ENCODE peak calls at places on chromosomes 6 and 20, in four cellular contexts. D, G, Q and T are unnamed samples.

GRCh38 chr6:119037941-119038623 is 40.4 kb downstream of the FAM184A start:
- DNase-seq in D (no peak), G (no peak), Q (no peak), T (no peak)

GRCh38 chr6:109055771-109056235 is 38.8 kb downstream of the SESN1 start:
- DNase-seq in D (no peak), G (no peak), Q (peak; percentile 38), T (no peak)

GRCh38 chr20:19498756-19499155 is 259.3 kb upstream of the RIN2 start:
- DNase-seq in D (peak; percentile 35), G (no peak), Q (no peak), T (no peak)

GRCh38 chr6:33630014-33630413 is 8.9 kb downstream of the ITPR3 start:
- DNase-seq in D (no peak), G (no peak), Q (no peak), T (no peak)

GRCh38 chr20:33239418-33239817 is 3.6 kb downstream of the BPIFA1 start:
- DNase-seq in D (no peak), G (no peak), Q (no peak), T (no peak)

GRCh38 chr20:10792291-10792690 is 118.5 kb upstream of the JAG1 start:
- DNase-seq in D (no peak), G (no peak), Q (no peak), T (no peak)

GRCh38 chr6:20747996-20748395 is 213.7 kb downstream of the CDKAL1 start:
- DNase-seq in D (no peak), G (no peak), Q (no peak), T (no peak)

GRCh38 chr6:1870902-1871301 is 261.2 kb downstream of the FOXC1 start:
- DNase-seq in D (no peak), G (no peak), Q (no peak), T (no peak)

GRCh38 chr6:105748737-105749161 is 337.4 kb upstream of the PRDM1 start:
- DNase-seq in D (no peak), G (no peak), Q (peak; percentile 57), T (no peak)

GRCh38 chr6:91705646-91706045 is 1118.8 kb upstream of the MAP3K7 start:
- DNase-seq in D (no peak), G (no peak), Q (no peak), T (no peak)

GRCh38 chr6:27772261-27773001 is 139.8 kb downstream of the OR2B2 start:
- DNase-seq in D (peak; percentile 85), G (peak; percentile 85), Q (peak; percentile 90), T (peak; percentile 89)

GRCh38 chr6:6901945-6902344 is 205.8 kb upstream of the RREB1 start:
- DNase-seq in D (no peak), G (no peak), Q (no peak), T (no peak)

GRCh38 chr20:62405108-62405980 is 1.7 kb downstream of the CABLES2 start:
- DNase-seq in D (peak; percentile 56), G (peak; percentile 59), Q (peak; percentile 24), T (no peak)

GRCh38 chr20:4885877-4886276 is 115.4 kb downstream of the SLC23A2 start:
- DNase-seq in D (no peak), G (no peak), Q (no peak), T (no peak)

GRCh38 chr6:53916804-53917463 is 122.1 kb downstream of the LRRC1 start:
- DNase-seq in D (no peak), G (no peak), Q (no peak), T (no peak)

GRCh38 chr6:144585217-144585814 is 300.2 kb downstream of the UTRN start:
- DNase-seq in D (no peak), G (no peak), Q (peak; percentile 25), T (no peak)

GRCh38 chr20:18377896-18378481 is 88.8 kb downstream of the DZANK1 start:
- DNase-seq in D (no peak), G (no peak), Q (no peak), T (no peak)

GRCh38 chr20:60172306-60172984 is 214.2 kb downstream of the CDH26 start:
- DNase-seq in D (no peak), G (no peak), Q (no peak), T (no peak)

GRCh38 chr6:69827491-69827890 is 30.7 kb upstream of the LMBRD1 start:
- DNase-seq in D (no peak), G (no peak), Q (peak; percentile 3), T (peak; percentile 12)

GRCh38 chr6:40436685-40437604 is 150.2 kb downstream of the LRFN2 start:
- DNase-seq in D (no peak), G (no peak), Q (peak; percentile 72), T (peak; percentile 26)

GRCh38 chr6:50713977-50714486 is 706 bp downstream of the TFAP2D start:
- DNase-seq in D (no peak), G (no peak), Q (no peak), T (no peak)

GRCh38 chr6:20313086-20313485 is 88.6 kb upstream of the E2F3 start:
- DNase-seq in D (no peak), G (no peak), Q (no peak), T (no peak)

GRCh38 chr6:71886184-71887005 is at the start of gene RIMS1:
- DNase-seq in D (peak; percentile 19), G (peak; percentile 19), Q (no peak), T (no peak)

GRCh38 chr6:36731622-36732310 is 34.1 kb downstream of the RAB44 start:
- DNase-seq in D (no peak), G (no peak), Q (no peak), T (no peak)

GRCh38 chr20:60136640-60137411 is 178.6 kb downstream of the CDH26 start:
- DNase-seq in D (no peak), G (no peak), Q (no peak), T (no peak)

GRCh38 chr20:59703046-59703445 is 98.7 kb downstream of the PHACTR3 start:
- DNase-seq in D (no peak), G (no peak), Q (no peak), T (no peak)

GRCh38 chr6:42404494-42404893 is 47.2 kb downstream of the TRERF1 start:
- DNase-seq in D (no peak), G (peak; percentile 27), Q (peak; percentile 72), T (peak; percentile 73)

GRCh38 chr20:58839474-58839874 is 11.2 kb downstream of the GNAS-AS1 start:
- DNase-seq in D (peak; percentile 37), G (no peak), Q (peak; percentile 16), T (no peak)

DNA sequence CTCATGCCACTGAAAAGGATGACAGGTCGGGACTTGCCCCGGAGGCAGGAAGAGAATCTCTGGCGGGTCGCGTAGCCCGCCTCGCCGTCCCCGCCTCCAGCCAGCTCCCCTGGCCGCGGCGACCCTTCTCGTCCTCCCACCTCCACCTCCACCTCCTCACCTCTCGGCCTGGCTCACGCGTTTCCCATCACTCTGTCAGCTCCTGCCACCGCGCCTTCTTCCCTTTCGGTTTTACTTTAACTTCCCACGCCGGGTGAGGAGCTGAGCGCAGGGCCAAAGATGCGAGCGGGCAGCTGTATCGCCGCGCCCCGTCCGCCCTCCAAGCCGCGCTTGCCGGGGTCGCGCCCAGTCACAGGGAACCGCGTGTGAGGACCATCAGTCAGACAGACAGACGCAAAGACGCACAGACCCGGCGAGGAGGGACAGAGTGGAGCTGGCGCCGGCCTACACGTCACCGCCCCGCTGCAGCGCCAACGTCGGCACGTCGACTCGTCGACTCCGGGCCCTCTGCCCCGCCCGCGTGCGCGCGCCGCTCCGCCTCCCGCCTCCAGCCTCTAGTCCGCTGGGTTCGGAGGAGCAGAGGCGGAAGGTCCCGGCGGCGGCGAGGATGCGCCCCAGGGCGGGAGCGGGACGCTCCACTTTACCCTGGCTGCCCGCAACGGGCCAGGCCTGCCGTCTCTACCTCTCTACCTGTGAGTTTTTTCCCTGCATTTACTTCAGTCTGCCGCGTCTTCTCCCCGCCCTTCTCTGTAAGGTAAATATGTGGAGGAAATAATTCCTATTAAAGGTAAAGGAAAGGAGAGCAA is at the start of gene ASCC3:
- DNase-seq in D (peak; percentile 91), G (peak; percentile 93), Q (peak; percentile 93), T (peak; percentile 86)
- TF ChIP-seq CTCF in D (no peak), G (no peak), Q (no peak), T (no peak)

GRCh38 chr6:39430968-39431523 is 108.5 kb upstream of the KCNK16 start:
- DNase-seq in D (peak; percentile 26), G (peak; percentile 70), Q (no peak), T (no peak)

GRCh38 chr6:39428152-39428551 is 105.7 kb upstream of the KCNK16 start:
- DNase-seq in D (no peak), G (no peak), Q (peak; percentile 76), T (peak; percentile 68)

GRCh38 chr6:39432311-39433025 is 110.0 kb upstream of the KCNK16 start:
- DNase-seq in D (no peak), G (no peak), Q (no peak), T (no peak)

GRCh38 chr6:39433630-39434029 is 111.1 kb upstream of the KCNK16 start:
- DNase-seq in D (no peak), G (no peak), Q (no peak), T (no peak)

GRCh38 chr6:39430446-39430845 is 107.9 kb upstream of the KCNK16 start:
- DNase-seq in D (no peak), G (no peak), Q (no peak), T (no peak)
- H3K27ac ChIP-seq in D (no peak overlapping the region), G (peak overlapping the region; percentile 67), Q (no peak overlapping the region), T (no peak overlapping the region)

GRCh38 chr20:35332540-35333200 is 40.4 kb upstream of the FAM83C start:
- DNase-seq in D (no peak), G (no peak), Q (no peak), T (no peak)
- TF ChIP-seq CTCF in D (no peak), G (no peak), Q (no peak), T (no peak)

GRCh38 chr6:158476389-158476788 is 83.5 kb upstream of the TMEM181 start:
- DNase-seq in D (no peak), G (no peak), Q (no peak), T (no peak)

GRCh38 chr6:158474961-158475343 is 84.9 kb upstream of the TMEM181 start:
- DNase-seq in D (no peak), G (no peak), Q (no peak), T (peak; percentile 61)

GRCh38 chr6:158471339-158471738 is 88.6 kb upstream of the TMEM181 start:
- DNase-seq in D (no peak), G (no peak), Q (no peak), T (no peak)

GRCh38 chr6:158472453-158472852 is 87.4 kb upstream of the TMEM181 start:
- DNase-seq in D (no peak), G (no peak), Q (no peak), T (no peak)

DNA sequence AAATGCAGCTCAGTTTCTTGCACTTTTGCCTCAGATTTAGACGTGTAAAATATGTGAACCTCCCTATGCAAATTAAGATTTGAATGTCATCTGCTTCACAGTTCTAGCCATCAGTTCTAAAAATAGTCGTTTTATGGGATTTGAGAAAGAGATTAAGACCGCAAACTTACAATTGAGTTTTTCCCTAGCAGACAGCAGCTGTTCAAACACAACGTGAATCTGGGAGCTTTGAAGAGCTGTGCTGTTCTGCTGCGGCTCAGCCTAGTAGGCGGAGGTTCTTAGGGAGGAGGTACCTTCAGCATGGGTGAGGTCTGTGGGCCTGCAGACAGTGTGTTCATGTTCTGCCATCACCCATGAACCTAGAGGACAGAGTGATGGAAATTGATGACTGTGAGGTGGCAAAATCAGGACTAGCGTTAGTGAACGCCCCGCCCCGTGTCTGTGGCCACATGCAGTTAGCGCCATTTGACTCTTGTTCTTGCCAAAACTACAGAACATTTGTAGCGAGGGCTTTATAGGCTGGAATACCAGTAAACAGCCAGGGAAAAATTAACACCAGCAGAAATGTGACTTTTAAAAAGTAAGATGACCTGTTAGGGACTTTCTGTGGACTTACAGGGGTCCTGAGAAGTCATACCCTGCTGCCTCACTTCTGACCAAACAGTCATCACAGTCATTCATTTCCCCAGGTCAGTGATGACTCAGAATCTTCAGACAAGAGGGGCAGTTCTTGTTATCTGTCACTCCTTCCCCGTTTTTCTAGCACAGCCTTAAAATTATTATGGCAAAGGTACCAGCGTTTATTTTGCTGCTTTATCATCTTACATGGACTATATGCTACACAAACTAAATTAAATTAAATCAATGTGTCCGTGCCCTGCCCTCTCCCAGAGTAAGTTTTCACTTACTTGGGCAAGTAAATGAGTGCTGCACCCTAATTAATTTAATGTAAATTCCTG is 84.3 kb upstream of the TMEM181 start:
- DNase-seq in D (peak; percentile 65), G (no peak), Q (no peak), T (no peak)
- H3K27ac ChIP-seq in D (peak overlapping the region; percentile 53), G (no peak overlapping the region), Q (no peak overlapping the region), T (no peak overlapping the region)